ENCODE peak calls at places on chromosomes 3 and 15, in nine cellular contexts. One of them, this sample, is unnamed.
A peak's percentile ranks its signal among the peaks of the same experiment; 100 is the strongest.

GRCh38 chr15:50358805-50359204 is 3.8 kb upstream of the GABPB1 start:
- DNase-seq in transverse colon: peak; percentile 16
- DNase-seq in lower lobe of right lung: no peak
- DNase-seq in activated T-helper 1 cell treated with Interleukin-2 at 50 U/mL for 16 hours: no peak
- DNase-seq in LoVo: peak; percentile 52
- DNase-seq in AG09309: no peak
- DNase-seq in cardiac muscle cell: peak; percentile 51
- DNase-seq in CD8-positive, alpha-beta T cell: peak; percentile 4
- DNase-seq in spleen: no peak
- DNase-seq in this sample: no peak

GRCh38 chr3:182911782-182912111 is 68.6 kb downstream of the DCUN1D1 start:
- DNase-seq in cardiac muscle cell: no peak
- DNase-seq in CD8-positive, alpha-beta T cell: no peak
- DNase-seq in transverse colon: no peak
- DNase-seq in spleen: no peak
- DNase-seq in lower lobe of right lung: no peak
- DNase-seq in AG09309: no peak
- DNase-seq in activated T-helper 1 cell treated with Interleukin-2 at 50 U/mL for 16 hours: no peak
- DNase-seq in LoVo: no peak
- DNase-seq in this sample: no peak

GRCh38 chr3:115074502-115074901 is 72.6 kb downstream of the ZBTB20 start:
- DNase-seq in LoVo: no peak
- DNase-seq in transverse colon: no peak
- DNase-seq in activated T-helper 1 cell treated with Interleukin-2 at 50 U/mL for 16 hours: no peak
- DNase-seq in spleen: no peak
- DNase-seq in CD8-positive, alpha-beta T cell: no peak
- DNase-seq in AG09309: no peak
- DNase-seq in cardiac muscle cell: peak; percentile 58
- DNase-seq in lower lobe of right lung: no peak
- DNase-seq in this sample: no peak

GRCh38 chr3:27939510-27939909 is 217.4 kb upstream of the EOMES start:
- DNase-seq in transverse colon: no peak
- DNase-seq in spleen: no peak
- DNase-seq in AG09309: no peak
- DNase-seq in LoVo: no peak
- DNase-seq in cardiac muscle cell: no peak
- DNase-seq in CD8-positive, alpha-beta T cell: no peak
- DNase-seq in activated T-helper 1 cell treated with Interleukin-2 at 50 U/mL for 16 hours: no peak
- DNase-seq in lower lobe of right lung: no peak
- DNase-seq in this sample: no peak

GRCh38 chr15:27070816-27071215 is 99.8 kb downstream of the GABRG3 start:
- DNase-seq in spleen: no peak
- DNase-seq in AG09309: no peak
- DNase-seq in CD8-positive, alpha-beta T cell: no peak
- DNase-seq in lower lobe of right lung: no peak
- DNase-seq in cardiac muscle cell: no peak
- DNase-seq in activated T-helper 1 cell treated with Interleukin-2 at 50 U/mL for 16 hours: no peak
- DNase-seq in transverse colon: no peak
- DNase-seq in LoVo: no peak
- DNase-seq in this sample: no peak

GRCh38 chr3:75118805-75119204 is 504.3 kb upstream of the CNTN3 start:
- DNase-seq in transverse colon: no peak
- DNase-seq in cardiac muscle cell: no peak
- DNase-seq in spleen: no peak
- DNase-seq in lower lobe of right lung: no peak
- DNase-seq in CD8-positive, alpha-beta T cell: no peak
- DNase-seq in LoVo: no peak
- DNase-seq in AG09309: no peak
- DNase-seq in activated T-helper 1 cell treated with Interleukin-2 at 50 U/mL for 16 hours: no peak
- DNase-seq in this sample: no peak

GRCh38 chr15:70867911-70868467 is 14.0 kb upstream of the LARP6 start:
- DNase-seq in LoVo: no peak
- DNase-seq in AG09309: no peak
- DNase-seq in CD8-positive, alpha-beta T cell: no peak
- DNase-seq in cardiac muscle cell: peak; percentile 94
- DNase-seq in transverse colon: no peak
- DNase-seq in spleen: no peak
- DNase-seq in lower lobe of right lung: no peak
- DNase-seq in activated T-helper 1 cell treated with Interleukin-2 at 50 U/mL for 16 hours: no peak
- DNase-seq in this sample: no peak

GRCh38 chr15:92650256-92650655 is 5.3 kb downstream of the FAM174B start:
- DNase-seq in CD8-positive, alpha-beta T cell: no peak
- DNase-seq in LoVo: no peak
- DNase-seq in lower lobe of right lung: no peak
- DNase-seq in AG09309: no peak
- DNase-seq in spleen: no peak
- DNase-seq in cardiac muscle cell: peak; percentile 70
- DNase-seq in transverse colon: no peak
- DNase-seq in activated T-helper 1 cell treated with Interleukin-2 at 50 U/mL for 16 hours: no peak
- DNase-seq in this sample: no peak

GRCh38 chr3:45552031-45552772 is 42.3 kb upstream of the LIMD1 start:
- DNase-seq in spleen: no peak
- DNase-seq in transverse colon: no peak
- DNase-seq in activated T-helper 1 cell treated with Interleukin-2 at 50 U/mL for 16 hours: no peak
- DNase-seq in LoVo: no peak
- DNase-seq in lower lobe of right lung: no peak
- DNase-seq in cardiac muscle cell: peak; percentile 5
- DNase-seq in CD8-positive, alpha-beta T cell: no peak
- DNase-seq in AG09309: no peak
- DNase-seq in this sample: no peak

GRCh38 chr3:172946061-172946460 is 195.0 kb downstream of the SPATA16 start:
- DNase-seq in activated T-helper 1 cell treated with Interleukin-2 at 50 U/mL for 16 hours: no peak
- DNase-seq in transverse colon: no peak
- DNase-seq in AG09309: no peak
- DNase-seq in spleen: no peak
- DNase-seq in lower lobe of right lung: no peak
- DNase-seq in cardiac muscle cell: no peak
- DNase-seq in CD8-positive, alpha-beta T cell: no peak
- DNase-seq in LoVo: no peak
- DNase-seq in this sample: no peak

GRCh38 chr15:101201411-101202174 is 50.3 kb downstream of the CHSY1 start:
- DNase-seq in activated T-helper 1 cell treated with Interleukin-2 at 50 U/mL for 16 hours: no peak
- DNase-seq in CD8-positive, alpha-beta T cell: no peak
- DNase-seq in lower lobe of right lung: peak; percentile 75
- DNase-seq in cardiac muscle cell: peak; percentile 98
- DNase-seq in LoVo: no peak
- DNase-seq in AG09309: peak; percentile 96
- DNase-seq in spleen: peak; percentile 84
- DNase-seq in transverse colon: peak; percentile 67
- DNase-seq in this sample: no peak

GRCh38 chr3:9727041-9727595 is 4.4 kb upstream of the BRPF1 start:
- DNase-seq in transverse colon: no peak
- DNase-seq in activated T-helper 1 cell treated with Interleukin-2 at 50 U/mL for 16 hours: peak; percentile 40
- DNase-seq in LoVo: no peak
- DNase-seq in lower lobe of right lung: no peak
- DNase-seq in CD8-positive, alpha-beta T cell: peak; percentile 42
- DNase-seq in cardiac muscle cell: no peak
- DNase-seq in AG09309: no peak
- DNase-seq in spleen: no peak
- DNase-seq in this sample: peak; percentile 74

GRCh38 chr15:67082007-67082536 is 16.7 kb downstream of the SMAD3 start:
- DNase-seq in CD8-positive, alpha-beta T cell: no peak
- DNase-seq in LoVo: no peak
- DNase-seq in transverse colon: peak; percentile 64
- DNase-seq in spleen: peak; percentile 84
- DNase-seq in cardiac muscle cell: no peak
- DNase-seq in lower lobe of right lung: peak; percentile 60
- DNase-seq in activated T-helper 1 cell treated with Interleukin-2 at 50 U/mL for 16 hours: peak; percentile 54
- DNase-seq in AG09309: no peak
- DNase-seq in this sample: peak; percentile 80

This sample was measured in naive thymus-derived CD4-positive, alpha-beta T cell.